ENCODE peak calls at places on chromosomes 13 and 19, in eight cellular contexts. L is mammary epithelial cell, T is PC-9, J is adrenal gland, K is WERI-Rb-1, D is body of pancreas, E is BJ, Q is fibroblast of lung. G is an unnamed sample.
A peak's percentile ranks its signal among the peaks of the same experiment; 100 is the strongest.

GRCh38 chr13:74290324-74290773 is 156.1 kb upstream of the KLF12 start:
- DNase-seq in L (peak; percentile 97), T (peak; percentile 40), J (peak; percentile 47), K (no peak), D (peak; percentile 66), E (no peak), Q (peak; percentile 99), G (peak; percentile 63)

GRCh38 chr13:97432232-97432916 is 1.6 kb upstream of the RAP2A start:
- DNase-seq in L (no peak), T (no peak), J (no peak), K (no peak), D (no peak), E (no peak), Q (no peak), G (no peak)

GRCh38 chr13:34357435-34358232 is 539.7 kb downstream of the RFC3 start:
- DNase-seq in L (peak; percentile 79), T (peak; percentile 76), J (peak; percentile 70), K (peak; percentile 9), D (peak; percentile 7), E (no peak), Q (peak; percentile 91), G (no peak)

GRCh38 chr13:26037302-26037701 is 14.5 kb downstream of the SHISA2 start:
- DNase-seq in L (peak; percentile 7), T (no peak), J (no peak), K (peak; percentile 69), D (no peak), E (no peak), Q (no peak), G (peak; percentile 45)

GRCh38 chr13:102729560-102730275 is 34.9 kb upstream of the METTL21C start:
- DNase-seq in L (peak; percentile 85), T (peak; percentile 69), J (no peak), K (no peak), D (no peak), E (no peak), Q (peak; percentile 67), G (no peak)

GRCh38 chr19:38684078-38684861 is 36.8 kb downstream of the ACTN4 start:
- DNase-seq in L (peak; percentile 98), T (peak; percentile 95), J (peak; percentile 86), K (no peak), D (peak; percentile 64), E (peak; percentile 74), Q (peak; percentile 89), G (no peak)

GRCh38 chr19:5828661-5829566 is 10.6 kb downstream of the FUT6 start:
- DNase-seq in L (no peak), T (no peak), J (no peak), K (no peak), D (peak; percentile 49), E (no peak), Q (no peak), G (peak; percentile 94)

GRCh38 chr19:47446534-47447469 is 24.9 kb downstream of the SLC8A2 start:
- DNase-seq in L (peak; percentile 21), T (no peak), J (no peak), K (no peak), D (no peak), E (no peak), Q (no peak), G (peak; percentile 93)

GRCh38 chr13:100518394-100519062 is 70.1 kb downstream of the GGACT start:
- DNase-seq in L (no peak), T (no peak), J (no peak), K (no peak), D (no peak), E (no peak), Q (no peak), G (no peak)

GRCh38 chr13:40388617-40389016 is 277.8 kb downstream of the FOXO1 start:
- DNase-seq in L (no peak), T (no peak), J (no peak), K (no peak), D (peak; percentile 44), E (peak; percentile 31), Q (peak; percentile 58), G (no peak)

GRCh38 chr13:66312312-66313087 is 917.6 kb downstream of the PCDH9 start:
- DNase-seq in L (no peak), T (no peak), J (peak; percentile 11), K (no peak), D (peak; percentile 47), E (peak; percentile 77), Q (peak; percentile 85), G (no peak)

GRCh38 chr13:24076124-24076523 is 84.4 kb upstream of the SPATA13 start:
- DNase-seq in L (no peak), T (no peak), J (peak; percentile 38), K (no peak), D (peak; percentile 82), E (no peak), Q (no peak), G (no peak)

GRCh38 chr13:22162889-22163288 is 492.0 kb downstream of the FGF9 start:
- DNase-seq in L (no peak), T (no peak), J (no peak), K (no peak), D (no peak), E (no peak), Q (no peak), G (no peak)

GRCh38 chr19:48963371-48964204 is 1.5 kb upstream of the FTL start:
- DNase-seq in L (no peak), T (peak; percentile 69), J (peak; percentile 78), K (peak; percentile 30), D (peak; percentile 76), E (no peak), Q (peak; percentile 70), G (peak; percentile 56)

DNA sequence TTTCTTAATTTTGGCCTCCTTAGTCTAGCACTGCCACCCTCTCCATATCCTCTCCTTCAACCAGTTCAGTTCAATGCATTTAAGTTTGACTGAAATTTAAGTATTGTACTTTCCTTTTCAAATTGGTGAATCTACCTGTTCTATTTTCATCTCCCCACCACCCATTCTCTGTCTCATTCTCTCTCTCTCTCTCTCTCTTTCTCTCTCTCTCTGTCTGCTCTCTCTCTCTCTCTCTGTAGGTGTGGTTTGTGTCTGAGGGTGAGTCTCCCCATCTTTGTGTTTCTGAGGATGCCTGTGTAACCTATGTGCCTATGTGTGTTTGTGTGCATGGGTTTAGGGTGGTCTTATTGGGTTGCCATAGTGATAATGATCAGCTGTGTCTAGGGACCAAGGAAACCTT is 10.1 kb downstream of the PDX1 start:
- DNase-seq in L (no peak), T (no peak), J (no peak), K (no peak), D (no peak), E (no peak), Q (no peak), G (no peak)
- H3K27me3 ChIP-seq in L (peaks cover 56% of the 10 kb centered on the region), T (peaks cover 56% of the 10 kb centered on the region), J (peaks cover 50% of the 10 kb centered on the region), K (peaks cover 92% of the 10 kb centered on the region), D (no peaks in the 10 kb centered on the region), E (peaks cover 43% of the 10 kb centered on the region), Q (peaks cover 45% of the 10 kb centered on the region), G (peaks cover 75% of the 10 kb centered on the region)

DNA sequence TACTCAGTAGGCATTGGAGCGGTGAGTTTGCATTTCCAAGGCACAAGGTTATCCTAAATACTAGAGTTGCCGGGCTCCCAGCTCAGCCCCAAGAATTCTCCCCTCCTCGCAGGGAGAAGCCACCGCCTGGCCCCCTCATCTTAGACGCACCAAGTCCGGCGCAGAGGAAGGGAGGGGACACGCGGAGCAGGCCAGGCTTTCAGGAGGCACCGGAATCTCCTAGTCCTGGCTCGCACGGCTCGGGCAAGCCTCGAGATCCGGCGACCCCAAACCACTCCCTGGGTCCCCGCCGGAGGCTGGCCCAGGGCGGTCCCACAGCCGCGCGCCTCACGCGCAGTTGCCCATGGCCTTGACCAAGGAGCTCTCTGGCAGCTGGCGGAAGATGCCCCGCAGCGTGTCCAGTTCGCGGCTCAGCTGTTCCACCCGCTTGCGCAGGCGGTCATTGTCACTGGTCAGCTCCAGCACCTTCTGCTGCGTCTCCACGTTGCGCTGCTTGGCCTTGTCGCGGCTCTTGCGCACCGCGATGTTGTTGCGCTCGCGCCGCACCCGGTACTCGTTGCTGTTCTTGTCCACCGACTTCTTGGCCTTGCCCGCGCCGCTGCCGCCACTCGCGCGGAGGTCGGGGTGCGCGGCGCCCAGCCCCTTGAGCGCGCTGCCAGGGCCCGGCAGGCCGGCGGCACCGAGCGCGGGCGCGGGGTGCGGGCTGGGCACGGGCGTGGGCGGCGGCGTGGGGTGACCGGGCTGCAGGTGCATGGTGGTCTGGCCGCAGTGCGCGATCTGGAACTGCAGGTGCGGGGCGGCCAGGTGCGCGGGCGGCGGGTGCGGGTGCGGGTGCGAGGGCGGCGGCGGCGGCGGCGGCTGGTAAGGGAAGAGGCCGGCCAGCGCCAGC is 1.1 kb downstream of the CEBPA start:
- DNase-seq in L (no peak), T (no peak), J (no peak), K (peak; percentile 32), D (peak; percentile 25), E (no peak), Q (no peak), G (no peak)
- H3K4me3 ChIP-seq in L (no peak overlapping the region), T (no peak overlapping the region), J (no peak overlapping the region), K (peak overlapping the region; percentile 33), D (peak overlapping the region; percentile 8), E (no peak overlapping the region), Q (no peak overlapping the region), G (no peak overlapping the region)

DNA sequence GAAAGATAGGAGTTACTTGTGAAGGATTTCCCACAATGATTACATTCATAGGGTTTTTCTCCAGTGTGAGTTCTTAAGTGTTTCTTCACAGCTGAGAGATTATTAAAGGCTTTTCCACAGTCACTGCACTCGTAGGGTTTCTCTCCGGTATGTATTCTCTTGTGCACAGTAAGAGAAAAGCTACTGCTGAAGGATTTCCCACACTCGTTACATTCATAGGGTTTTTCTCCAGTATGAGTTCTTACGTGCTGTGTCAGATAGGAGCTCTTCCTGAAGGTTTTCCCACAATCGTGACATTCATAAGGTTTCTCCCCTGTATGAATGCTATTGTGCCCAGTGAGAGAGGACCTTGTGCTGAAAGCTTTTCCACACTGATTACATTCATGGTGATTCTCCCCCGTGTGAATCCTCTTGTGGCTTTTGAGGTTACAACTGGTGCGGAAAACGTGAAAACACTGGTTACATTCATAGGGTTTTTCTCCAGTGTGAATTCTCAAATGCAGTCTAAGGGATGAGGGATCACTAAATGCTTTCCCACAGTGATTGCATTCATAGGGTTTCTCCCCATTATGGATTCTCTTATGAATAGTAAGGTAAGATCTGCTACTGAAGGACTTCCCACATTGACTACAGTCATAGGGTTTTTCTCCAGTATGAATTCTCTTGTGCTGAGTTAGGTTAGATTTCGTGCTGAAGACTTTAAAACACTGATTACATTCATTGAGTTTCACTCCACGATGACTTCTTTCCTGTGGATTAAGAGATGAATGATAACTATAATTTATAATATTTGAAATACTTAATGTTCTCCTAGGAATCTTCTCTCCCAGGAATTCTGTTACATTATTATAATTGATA is 20.6 kb downstream of the ZNF558 start:
- DNase-seq in L (peak; percentile 3), T (no peak), J (no peak), K (no peak), D (no peak), E (no peak), Q (peak; percentile 8), G (no peak)
- TF ChIP-seq CTCF in L (no peak), T (no peak), J (no peak), K (no peak), D (no peak), E (no peak), Q (no peak), G (no peak)

DNA sequence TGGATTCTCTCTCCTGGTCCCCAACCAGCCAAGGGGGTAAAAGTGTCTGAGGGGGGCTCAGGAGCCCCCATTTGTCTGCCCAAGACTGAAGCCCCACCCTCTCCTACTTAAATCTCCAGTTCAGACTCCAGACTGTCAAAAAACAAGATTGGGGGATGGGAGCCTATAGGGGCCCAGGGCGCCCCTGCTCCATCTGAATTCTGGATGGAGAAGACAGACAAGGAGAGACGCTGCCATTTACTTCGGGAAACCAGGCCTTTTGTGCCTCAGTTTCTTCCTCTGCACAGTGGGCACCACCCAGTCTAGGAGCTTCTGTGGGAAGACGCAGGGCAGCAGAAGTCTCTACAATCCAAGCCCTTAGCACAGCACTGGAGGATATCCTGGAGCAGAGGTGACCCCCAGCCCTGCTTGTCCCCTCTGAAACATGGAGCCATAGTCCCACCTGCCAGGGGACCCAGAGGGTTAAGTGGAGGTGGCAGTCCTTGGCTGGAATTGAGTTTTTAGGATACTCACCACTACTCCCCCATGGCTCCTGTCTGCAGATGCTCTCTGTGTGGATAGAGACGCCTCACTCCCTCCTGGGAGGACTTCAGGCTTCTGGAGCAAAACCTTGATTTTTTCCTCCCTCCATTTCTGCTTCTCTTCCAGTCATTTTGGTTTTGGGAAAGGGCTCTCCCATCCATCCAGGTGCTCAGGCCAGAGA is 1.7 kb upstream of the CRLF1 start:
- DNase-seq in L (no peak), T (no peak), J (no peak), K (no peak), D (no peak), E (no peak), Q (no peak), G (no peak)
- H3K27me3 ChIP-seq in L (peaks cover 67% of the 10 kb centered on the region), T (peaks cover 78% of the 10 kb centered on the region), J (peaks cover 87% of the 10 kb centered on the region), K (peaks cover 60% of the 10 kb centered on the region), D (no peaks in the 10 kb centered on the region), E (peaks cover 55% of the 10 kb centered on the region), Q (peaks cover 76% of the 10 kb centered on the region), G (peaks cover 95% of the 10 kb centered on the region)